ENCODE peak calls at places on chromosomes 16 and 17, in four cellular contexts. E, N, Q and D are unnamed samples.

GRCh38 chr17:29054835-29055234 is 11.9 kb downstream of the PIPOX start:
- ATAC-seq in E (no peak), N (no peak), Q (no peak), D (no peak)

GRCh38 chr16:88825146-88825545 is 13.4 kb upstream of the APRT start:
- ATAC-seq in E (no peak), N (no peak), Q (no peak), D (no peak)

GRCh38 chr17:36059455-36059854 is 4.6 kb upstream of the CCL18 start:
- ATAC-seq in E (no peak), N (no peak), Q (no peak), D (no peak)

GRCh38 chr16:67207857-67208524 is 9.1 kb downstream of the ELMO3 start:
- ATAC-seq in E (no peak), N (no peak), Q (peak; percentile 69), D (no peak)

GRCh38 chr16:21959050-21959449 is 5.9 kb downstream of the UQCRC2 start:
- ATAC-seq in E (no peak), N (no peak), Q (no peak), D (no peak)

GRCh38 chr16:57786632-57787518 is 15.4 kb downstream of the KIFC3 start:
- ATAC-seq in E (no peak), N (peak; percentile 84), Q (peak; percentile 28), D (peak; percentile 90)

GRCh38 chr16:19754644-19755036 is 36.6 kb downstream of the IQCK start:
- ATAC-seq in E (no peak), N (no peak), Q (no peak), D (no peak)

GRCh38 chr16:4915226-4915761 is 21.7 kb downstream of the PPL start:
- ATAC-seq in E (no peak), N (no peak), Q (peak; percentile 63), D (no peak)

GRCh38 chr17:83068641-83069570 is 10.5 kb upstream of the METRNL start:
- ATAC-seq in E (no peak), N (no peak), Q (no peak), D (no peak)

GRCh38 chr17:14559720-14560119 is 258.8 kb downstream of the HS3ST3B1 start:
- ATAC-seq in E (no peak), N (no peak), Q (no peak), D (no peak)
- H3K4me1 ChIP-seq in E (peaks cover 15% of the 10 kb centered on the region), N (no peaks in the 10 kb centered on the region), Q (no peaks in the 10 kb centered on the region), D (no peaks in the 10 kb centered on the region)

GRCh38 chr16:68902376-68903345 is 59.3 kb downstream of the TANGO6 start:
- ATAC-seq in E (peak; percentile 93), N (peak; percentile 87), Q (peak; percentile 90), D (peak; percentile 40)
- TF ChIP-seq POLR2AphosphoS5 in E (no peak), N (no peak), Q (no peak), D (no peak)

GRCh38 chr17:76445697-76446448 is 7.1 kb downstream of the UBE2O start:
- ATAC-seq in E (no peak), N (no peak), Q (no peak), D (no peak)
- H3K4me1 ChIP-seq in E (peaks cover 98% of the 10 kb centered on the region), N (peaks cover 17% of the 10 kb centered on the region), Q (peaks cover 86% of the 10 kb centered on the region), D (peaks cover 6% of the 10 kb centered on the region)

DNA sequence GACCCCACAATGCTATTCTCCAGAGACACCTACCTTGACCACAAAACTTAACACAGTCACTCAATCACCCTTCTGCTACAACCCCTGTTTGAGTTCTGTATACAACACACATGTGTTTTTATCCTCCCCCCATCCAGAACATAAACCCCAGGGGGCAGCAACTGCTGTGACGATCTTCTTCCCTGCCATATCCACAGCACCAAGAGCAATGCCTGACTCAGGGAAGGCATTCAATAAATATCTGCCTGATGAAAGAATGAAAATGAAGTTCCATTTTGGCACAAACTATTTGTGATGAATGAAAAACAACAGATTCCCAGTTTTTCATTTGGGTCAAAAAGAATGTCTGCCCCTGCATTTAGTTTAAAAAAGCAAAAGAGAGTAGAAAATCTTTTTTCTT is 27.0 kb downstream of the ASIC2 start:
- ATAC-seq in E (no peak), N (no peak), Q (no peak), D (no peak)
- TF ChIP-seq POLR2AphosphoS5 in E (no peak), N (no peak), Q (no peak), D (no peak)

GRCh38 chr17:61251939-61252865 is 147.4 kb upstream of the TBX2 start:
- ATAC-seq in E (no peak), N (peak; percentile 95), Q (no peak), D (peak; percentile 97)
- H3K4me1 ChIP-seq in E (peaks cover 16% of the 10 kb centered on the region), N (peaks cover 59% of the 10 kb centered on the region), Q (peaks cover 21% of the 10 kb centered on the region), D (peaks cover 83% of the 10 kb centered on the region)